ENCODE peak calls at places on chromosomes 3 and 15, in six cellular contexts. E is NB4, A is bronchial epithelial cell, S is GM13976, L is osteoblast, X is natural killer cell. J is an unnamed sample.

GRCh38 chr3:78857494-78858111 is 910.2 kb downstream of the ROBO1 start:
- DNase-seq in E (no peak), A (no peak), X (no peak), L (no peak), S (no peak), J (no peak)

GRCh38 chr15:63256433-63256884 is 20.9 kb upstream of the APH1B start:
- DNase-seq in S (no peak), X (no peak), L (peak; percentile 82), A (peak; percentile 61), E (no peak), J (no peak)

GRCh38 chr3:124263168-124263567 is 271.2 kb upstream of the ROPN1 start:
- DNase-seq in X (no peak), A (peak; percentile 97), S (no peak), E (peak; percentile 57), L (no peak), J (no peak)

GRCh38 chr3:58173670-58174472 is 36.9 kb downstream of the DNASE1L3 start:
- DNase-seq in E (peak; percentile 45), A (peak; percentile 38), L (peak; percentile 59), S (peak; percentile 77), X (no peak), J (peak; percentile 52)

GRCh38 chr3:196208942-196209695 is 2.1 kb downstream of the ZDHHC19 start:
- DNase-seq in X (no peak), A (no peak), S (no peak), E (no peak), L (no peak), J (no peak)

GRCh38 chr3:99131876-99132275 is 230.4 kb upstream of the DCBLD2 start:
- DNase-seq in S (no peak), A (peak; percentile 51), E (no peak), L (no peak), X (no peak), J (no peak)

GRCh38 chr3:186070123-186070522 is 38.8 kb downstream of the ETV5 start:
- DNase-seq in A (no peak), L (no peak), X (no peak), S (no peak), E (no peak), J (no peak)

GRCh38 chr3:2517479-2518188 is 419.0 kb downstream of the CNTN4 start:
- DNase-seq in E (no peak), X (no peak), L (peak; percentile 15), S (no peak), A (no peak), J (no peak)

GRCh38 chr15:74222705-74223104 is 13.4 kb upstream of the CCDC33 start:
- DNase-seq in S (no peak), L (peak; percentile 47), A (no peak), E (no peak), X (no peak), J (no peak)

GRCh38 chr3:114179575-114179974 is 723 bp upstream of the DRD3 start:
- DNase-seq in S (no peak), L (no peak), E (peak; percentile 41), X (no peak), A (peak; percentile 32), J (no peak)

GRCh38 chr3:183584914-183585280 is 29.4 kb upstream of the KLHL6 start:
- DNase-seq in S (no peak), L (no peak), A (no peak), E (no peak), X (no peak), J (no peak)

GRCh38 chr3:64417816-64418215 is 192.6 kb upstream of the PRICKLE2 start:
- DNase-seq in A (peak; percentile 59), L (no peak), S (no peak), X (no peak), E (no peak), J (peak; percentile 14)

GRCh38 chr15:34610388-34610787 is 26.9 kb upstream of the GOLGA8B start:
- DNase-seq in E (peak; percentile 33), X (no peak), L (no peak), A (peak; percentile 35), S (no peak), J (no peak)

GRCh38 chr15:51349156-51349844 is 7.8 kb downstream of the GLDN start:
- DNase-seq in X (no peak), S (no peak), L (no peak), E (no peak), A (no peak), J (no peak)

GRCh38 chr15:42845581-42845980 is 75.0 kb downstream of the TTBK2 start:
- DNase-seq in S (no peak), X (no peak), L (no peak), A (peak; percentile 99), E (no peak), J (no peak)
- TF ChIP-seq CTCF in S (no peak), X (no peak), L (no peak), A (no peak), E (no peak), J (no peak)

DNA sequence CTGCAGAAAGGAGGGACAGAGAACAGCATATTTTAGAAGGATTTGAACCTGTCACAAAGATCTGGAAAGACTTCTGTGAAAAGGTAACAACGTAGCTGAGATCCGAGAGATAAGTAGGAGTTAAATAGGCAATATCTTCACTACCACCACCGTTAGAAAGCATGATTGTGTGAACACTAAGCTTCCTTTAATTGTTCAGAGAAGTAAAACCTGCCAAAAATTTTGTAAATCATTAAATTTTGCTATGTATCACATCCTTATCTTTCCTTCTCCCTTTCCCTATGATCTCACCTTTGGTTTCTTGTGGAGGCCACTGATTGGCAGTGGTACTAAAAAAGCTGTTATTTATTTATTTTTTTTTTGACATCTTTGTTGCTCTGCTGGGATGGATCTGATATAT is 346.9 kb downstream of the NLGN1 start:
- DNase-seq in E (no peak), A (no peak), S (no peak), X (no peak), L (no peak), J (no peak)
- TF ChIP-seq CTCF in E (no peak), A (no peak), S (no peak), X (no peak), L (no peak), J (no peak)

DNA sequence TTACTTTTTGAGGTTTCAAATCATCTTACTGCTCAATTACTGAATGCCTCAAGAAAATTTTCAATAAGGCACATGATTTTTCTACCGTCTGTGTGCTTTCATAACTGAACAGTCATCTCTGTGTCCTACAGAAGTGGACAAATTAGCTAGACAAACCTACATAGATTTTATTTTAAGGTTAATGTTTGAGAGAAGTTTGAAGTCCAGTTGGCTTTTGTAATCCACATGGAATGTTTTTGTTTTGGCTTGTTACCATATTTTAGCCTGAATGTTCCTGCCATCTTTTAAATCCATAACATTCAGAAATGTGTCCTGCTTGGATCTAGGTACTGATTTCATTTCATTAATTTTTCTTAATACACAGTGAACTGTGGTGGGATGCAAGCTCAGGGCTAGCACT is 730.1 kb downstream of the IGSF11 start:
- DNase-seq in X (no peak), E (no peak), L (no peak), S (no peak), A (no peak), J (no peak)
- TF ChIP-seq CTCF in X (no peak), E (no peak), L (no peak), S (no peak), A (no peak), J (no peak)

GRCh38 chr15:38474155-38474757 is 20.3 kb downstream of the FAM98B start:
- DNase-seq in L (no peak), A (peak; percentile 67), E (peak; percentile 66), S (peak; percentile 43), X (no peak), J (peak; percentile 12)
- TF ChIP-seq CTCF in L (peak; percentile 76), A (peak; percentile 76), E (peak; percentile 47), S (peak; percentile 62), X (peak; percentile 83), J (peak; percentile 66)